ENCODE peak calls at places on chromosomes 13 and 19, in five cellular contexts. R is NCI-H446 treated with DMSO at 0.1 percent for 48 hours, B is psoas muscle, N is dermis blood vessel endothelial cell, S is NCI-H82. P is an unnamed sample.

GRCh38 chr19:36685835-36686234 is 1.6 kb upstream of the ZNF567 start:
- DNase-seq in R (no peak), B (no peak), N (no peak), S (no peak), P (no peak)

GRCh38 chr19:28466107-28467045 is 746.6 kb downstream of the UQCRFS1 start:
- DNase-seq in R (peak; percentile 4), B (peak; percentile 51), N (peak; percentile 44), S (peak; percentile 71), P (peak; percentile 61)

GRCh38 chr19:34645551-34645950 is 31.4 kb downstream of the SCGB2B2 start:
- DNase-seq in R (no peak), B (no peak), N (no peak), S (peak; percentile 13), P (no peak)

GRCh38 chr13:113203507-113204377 is 4.7 kb downstream of the PCID2 start:
- DNase-seq in R (no peak), B (no peak), N (no peak), S (no peak), P (no peak)

GRCh38 chr19:55257461-55258411 is 1.1 kb downstream of the PPP6R1 start:
- DNase-seq in R (no peak), B (no peak), N (peak; percentile 36), S (peak; percentile 74), P (peak; percentile 40)

GRCh38 chr13:50322006-50322405 is 306.8 kb downstream of the KCNRG start:
- DNase-seq in R (no peak), B (no peak), N (no peak), S (no peak), P (no peak)

GRCh38 chr13:75250526-75251183 is 231.3 kb downstream of the TBC1D4 start:
- DNase-seq in R (no peak), B (no peak), N (peak; percentile 7), S (no peak), P (no peak)

GRCh38 chr13:25868483-25868882 is 183.3 kb downstream of the SHISA2 start:
- DNase-seq in R (no peak), B (no peak), N (no peak), S (no peak), P (no peak)

GRCh38 chr19:3606690-3607289 is at the start of gene TBXA2R:
- DNase-seq in R (no peak), B (peak; percentile 84), N (peak; percentile 52), S (peak; percentile 69), P (peak; percentile 49)

GRCh38 chr13:86155756-86156155 is 356.5 kb upstream of the SLITRK6 start:
- DNase-seq in R (no peak), B (no peak), N (no peak), S (no peak), P (peak; percentile 2)

GRCh38 chr19:11414544-11414943 is 4.6 kb downstream of the RGL3 start:
- DNase-seq in R (no peak), B (no peak), N (no peak), S (peak; percentile 98), P (no peak)

GRCh38 chr13:94079876-94080275 is 399.6 kb downstream of the DCT start:
- DNase-seq in R (no peak), B (no peak), N (no peak), S (no peak), P (no peak)

GRCh38 chr19:12793290-12794195 is 2.3 kb downstream of the JUNB start:
- DNase-seq in R (peak; percentile 86), B (peak; percentile 94), N (peak; percentile 96), S (peak; percentile 97), P (peak; percentile 96)

GRCh38 chr13:107808388-107808787 is 406.9 kb downstream of the LIG4 start:
- DNase-seq in R (no peak), B (no peak), N (no peak), S (no peak), P (no peak)

GRCh38 chr13:113724780-113725315 is 34.2 kb upstream of the TMEM255B start:
- DNase-seq in R (no peak), B (peak; percentile 76), N (peak; percentile 81), S (peak; percentile 79), P (peak; percentile 76)

GRCh38 chr13:61608138-61608537 is 192.5 kb upstream of the PCDH20 start:
- DNase-seq in R (no peak), B (no peak), N (no peak), S (no peak), P (peak; percentile 52)

GRCh38 chr19:29623726-29624488 is 17.8 kb downstream of the POP4 start:
- DNase-seq in R (no peak), B (no peak), N (no peak), S (no peak), P (no peak)

GRCh38 chr19:49988433-49988832 is 27.5 kb upstream of the SIGLEC11 start:
- DNase-seq in R (no peak), B (no peak), N (no peak), S (no peak), P (no peak)

GRCh38 chr19:55638864-55639359 is 1.9 kb upstream of the ZNF580 start:
- DNase-seq in R (no peak), B (peak; percentile 60), N (peak; percentile 62), S (peak; percentile 80), P (peak; percentile 82)

GRCh38 chr13:73767747-73768315 is 366.4 kb downstream of the KLF12 start:
- DNase-seq in R (no peak), B (no peak), N (peak; percentile 21), S (peak; percentile 50), P (peak; percentile 74)

GRCh38 chr19:56132316-56132822 is 8.7 kb upstream of the ZNF444 start:
- DNase-seq in R (no peak), B (no peak), N (no peak), S (peak; percentile 17), P (no peak)

GRCh38 chr19:13847900-13848677 is 28.8 kb upstream of the NANOS3 start:
- DNase-seq in R (no peak), B (no peak), N (no peak), S (no peak), P (no peak)

GRCh38 chr13:81610613-81611012 is 1269.7 kb upstream of the SPRY2 start:
- DNase-seq in R (no peak), B (no peak), N (no peak), S (no peak), P (no peak)

GRCh38 chr19:5452594-5453565 is 2.3 kb upstream of the ZNRF4 start:
- DNase-seq in R (peak; percentile 99), B (no peak), N (peak; percentile 35), S (peak; percentile 71), P (peak; percentile 31)

GRCh38 chr13:98965325-98965724 is 12.5 kb downstream of the DOCK9 start:
- DNase-seq in R (no peak), B (no peak), N (no peak), S (no peak), P (no peak)

GRCh38 chr19:48249502-48250014 is 6.2 kb downstream of the CARD8 start:
- DNase-seq in R (no peak), B (peak; percentile 34), N (peak; percentile 98), S (no peak), P (no peak)